ENCODE peak calls at places on chromosomes 4 and X, in six cellular contexts. S is neural progenitor cell, K is MM.1S, G is GM23338, T is astrocyte, D is GM23248. Y is an unnamed sample.

GRCh38 chrX:107713205-107714195 is 62.1 kb downstream of the TSC22D3 start:
- DNase-seq in S (no peak), K (no peak), G (no peak), T (no peak), D (peak; percentile 35), Y (no peak)

GRCh38 chr4:7663075-7663541 is 228.4 kb upstream of the PSAPL1 start:
- DNase-seq in S (no peak), K (no peak), G (no peak), T (no peak), D (no peak), Y (no peak)

GRCh38 chr4:6616087-6616995 is 24.1 kb upstream of the MRFAP1 start:
- DNase-seq in S (no peak), K (no peak), G (peak; percentile 33), T (no peak), D (no peak), Y (no peak)

GRCh38 chrX:83416273-83416672 is 91.8 kb upstream of the POU3F4 start:
- DNase-seq in S (peak; percentile 14), K (peak; percentile 40), G (peak; percentile 1), T (no peak), D (peak; percentile 6), Y (no peak)

GRCh38 chr4:25069014-25069413 is 38.3 kb upstream of the LGI2 start:
- DNase-seq in S (no peak), K (no peak), G (no peak), T (no peak), D (no peak), Y (no peak)

GRCh38 chr4:89247951-89248350 is 59.6 kb downstream of the GPRIN3 start:
- DNase-seq in S (no peak), K (no peak), G (no peak), T (no peak), D (no peak), Y (no peak)

GRCh38 chr4:75542824-75543223 is 13.0 kb upstream of the ODAPH start:
- DNase-seq in S (no peak), K (no peak), G (no peak), T (peak; percentile 93), D (peak; percentile 91), Y (peak; percentile 90)

GRCh38 chr4:54015421-54016065 is 48.9 kb downstream of the CHIC2 start:
- DNase-seq in S (peak; percentile 36), K (no peak), G (peak; percentile 86), T (no peak), D (no peak), Y (no peak)

DNA sequence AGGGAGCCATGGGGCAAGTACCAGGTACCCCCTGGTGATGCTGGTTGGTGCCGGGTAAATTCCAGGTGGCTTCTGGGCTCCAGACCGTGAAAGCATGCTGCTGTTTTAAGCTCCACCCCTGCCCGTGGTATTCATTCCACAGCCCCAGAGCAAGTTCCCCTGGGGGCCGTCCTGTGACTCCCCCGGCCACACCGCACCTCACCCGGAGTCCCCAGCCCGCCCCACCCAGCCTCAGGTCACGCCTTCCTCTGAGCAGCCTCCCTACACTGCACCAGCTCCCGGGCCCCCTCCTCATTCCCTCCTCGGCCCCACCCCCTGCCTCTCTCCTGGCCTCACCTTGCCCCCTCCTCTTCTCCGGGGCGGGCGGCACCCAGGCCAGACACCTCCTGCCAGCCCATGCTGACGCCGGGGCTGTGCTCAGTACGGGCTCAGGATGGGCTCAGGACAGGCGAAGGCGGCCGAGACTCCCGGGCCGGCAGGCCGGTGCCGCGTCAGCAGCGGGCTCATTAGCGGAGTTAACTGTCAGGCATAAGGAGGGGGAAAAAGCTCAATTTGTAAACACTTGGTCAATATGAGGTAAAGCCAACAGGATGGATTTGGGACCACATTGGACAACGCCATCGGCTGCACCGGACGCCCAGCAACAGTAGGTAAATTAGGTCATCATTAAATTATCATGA is 127.4 kb downstream of the FAM53A start:
- DNase-seq in S (peak; percentile 51), K (no peak), G (peak; percentile 33), T (no peak), D (peak; percentile 22), Y (no peak)
- TF ChIP-seq EZH2 in S (peak; percentile 42), K (no peak), G (no peak), T (no peak), D (peak; percentile 68), Y (peak; percentile 66)

GRCh38 chr4:148843625-148844024 is 401.4 kb upstream of the NR3C2 start:
- DNase-seq in S (no peak), K (no peak), G (peak; percentile 21), T (no peak), D (no peak), Y (no peak)
- TF ChIP-seq EZH2 in S (no peak), K (no peak), G (no peak), T (no peak), D (no peak), Y (no peak)

GRCh38 chr4:110616162-110617062 is 6.5 kb downstream of the PITX2 start:
- DNase-seq in S (no peak), K (no peak), G (peak; percentile 60), T (no peak), D (no peak), Y (no peak)

GRCh38 chr4:110614173-110614948 is 8.5 kb downstream of the PITX2 start:
- DNase-seq in S (peak; percentile 69), K (no peak), G (peak; percentile 86), T (no peak), D (no peak), Y (no peak)

GRCh38 chr4:110614981-110615365 is 7.9 kb downstream of the PITX2 start:
- DNase-seq in S (peak; percentile 54), K (no peak), G (peak; percentile 45), T (no peak), D (no peak), Y (no peak)

GRCh38 chr4:110617095-110617494 is 5.8 kb downstream of the PITX2 start:
- DNase-seq in S (no peak), K (no peak), G (no peak), T (no peak), D (no peak), Y (no peak)

DNA sequence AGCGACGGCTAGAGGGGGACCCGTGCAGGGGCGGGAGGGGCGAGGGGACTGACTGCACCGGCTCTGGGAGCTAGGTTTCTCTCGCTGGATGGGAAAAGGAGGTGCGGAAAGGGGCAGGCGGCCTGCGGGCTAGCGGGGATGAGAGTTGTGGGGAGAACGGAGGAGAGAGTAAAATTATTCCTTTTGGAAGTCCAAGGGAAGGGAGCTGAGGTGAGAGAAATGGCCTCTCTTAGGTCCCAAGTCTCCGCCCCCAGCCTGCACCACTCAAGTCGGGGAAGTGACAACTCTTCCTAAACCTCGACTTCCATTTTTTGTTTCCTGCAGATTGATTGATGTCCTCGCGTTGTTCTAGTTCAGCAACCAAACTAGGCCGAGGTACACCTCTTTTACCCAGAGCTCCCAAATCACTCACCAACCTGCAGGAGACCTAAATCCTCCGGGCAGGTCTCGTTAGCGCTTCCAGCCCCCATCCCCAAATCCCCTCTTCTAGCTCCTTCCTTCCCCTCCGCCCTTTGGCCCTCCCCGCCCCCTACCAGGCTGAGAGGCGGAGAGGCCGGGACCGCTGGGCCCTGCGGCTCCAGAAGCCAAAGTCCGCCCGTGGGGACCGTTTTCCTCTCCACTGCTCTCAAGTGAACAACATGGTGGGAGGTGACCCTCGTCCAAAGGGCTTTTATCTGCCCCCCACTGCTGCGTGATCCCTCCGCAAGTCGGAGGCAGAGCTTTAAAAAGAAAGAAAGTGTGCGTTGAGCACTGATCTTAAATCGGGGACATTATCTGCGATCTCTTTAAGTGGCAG is 7.3 kb downstream of the PITX2 start:
- DNase-seq in S (peak; percentile 74), K (no peak), G (peak; percentile 82), T (no peak), D (no peak), Y (no peak)
- TF ChIP-seq EZH2 in S (no peak), K (no peak), G (peak; percentile 44), T (peak; percentile 84), D (no peak), Y (peak; percentile 85)

GRCh38 chr4:2462218-2462991 is 6.5 kb upstream of the RNF4 start:
- DNase-seq in S (peak; percentile 93), K (peak; percentile 77), G (peak; percentile 87), T (peak; percentile 69), D (peak; percentile 87), Y (no peak)
- TF ChIP-seq EZH2 in S (no peak), K (no peak), G (no peak), T (no peak), D (no peak), Y (no peak)

GRCh38 chrX:371907-372306 is 14.8 kb downstream of the PPP2R3B start:
- DNase-seq in S (peak; percentile 54), K (no peak), G (peak; percentile 40), T (no peak), D (no peak), Y (no peak)

GRCh38 chrX:375181-376036 is 11.3 kb downstream of the PPP2R3B start:
- DNase-seq in S (no peak), K (no peak), G (peak; percentile 35), T (no peak), D (no peak), Y (peak; percentile 36)

GRCh38 chrX:372856-373640 is 13.7 kb downstream of the PPP2R3B start:
- DNase-seq in S (peak; percentile 24), K (no peak), G (no peak), T (peak; percentile 41), D (peak; percentile 38), Y (no peak)

GRCh38 chrX:374566-374965 is 12.1 kb downstream of the PPP2R3B start:
- DNase-seq in S (no peak), K (no peak), G (no peak), T (no peak), D (peak; percentile 56), Y (no peak)

GRCh38 chrX:373641-374471 is 12.9 kb downstream of the PPP2R3B start:
- DNase-seq in S (peak; percentile 88), K (no peak), G (peak; percentile 83), T (peak; percentile 42), D (peak; percentile 55), Y (no peak)
- TF ChIP-seq EZH2 in S (no peak), K (no peak), G (no peak), T (peak; percentile 7), D (no peak), Y (no peak)

GRCh38 chr4:13529130-13529919 is 15.0 kb downstream of the NKX3-2 start:
- DNase-seq in S (no peak), K (peak; percentile 4), G (no peak), T (no peak), D (no peak), Y (no peak)
- TF ChIP-seq EZH2 in S (peak; percentile 97), K (no peak), G (peak; percentile 94), T (no peak), D (peak; percentile 85), Y (peak; percentile 81)

GRCh38 chrX:135421932-135422809 is at the start of gene SMIM10L2A:
- DNase-seq in S (no peak), K (no peak), G (no peak), T (no peak), D (peak; percentile 2), Y (no peak)
- TF ChIP-seq EZH2 in S (no peak), K (no peak), G (no peak), T (no peak), D (no peak), Y (no peak)

Y was measured in keratinocyte.